ENCODE peak calls at places on chromosome X, in eight cellular contexts. J is WERI-Rb-1, N is AG04450, B is SJSA1, C is GM23248, P is endodermal cell, K is cardiac muscle cell, R is PC-3. Z is an unnamed sample.

GRCh38 chrX:16695079-16695676 is 17.3 kb downstream of the CTPS2 start:
- DNase-seq in J (peak), N (no peak), K (peak), B (peak), C (peak), R (peak), P (peak), Z (peak)

GRCh38 chrX:19670854-19671620 is 155.7 kb upstream of the MAP3K15 start:
- DNase-seq in P (peak), N (peak), J (no peak), K (peak), B (peak), C (peak), R (peak), Z (no peak)

GRCh38 chrX:42378857-42379256 is 399.1 kb downstream of the PPP1R2C start:
- DNase-seq in P (no peak), C (no peak), K (no peak), B (no peak), J (no peak), N (no peak), R (no peak), Z (no peak)

GRCh38 chrX:70436380-70436779 is 8.3 kb upstream of the DLG3 start:
- DNase-seq in C (peak), N (no peak), P (peak), J (peak), B (no peak), R (no peak), K (peak), Z (peak)

GRCh38 chrX:2576793-2577192 is 76.0 kb upstream of the DHRSX start:
- DNase-seq in R (peak), K (no peak), J (no peak), N (no peak), P (no peak), B (peak), C (peak), Z (no peak)

GRCh38 chrX:103063191-103063845 is 653 bp downstream of the BEX1 start:
- DNase-seq in B (no peak), N (no peak), J (peak), K (peak), R (peak), C (peak), P (peak), Z (no peak)

GRCh38 chrX:120517936-120518335 is 42.8 kb downstream of the CUL4B start:
- DNase-seq in C (peak), N (peak), R (peak), B (peak), K (peak), J (no peak), P (no peak), Z (no peak)

GRCh38 chrX:69015156-69015555 is 150.1 kb downstream of the PJA1 start:
- DNase-seq in B (no peak), K (no peak), N (no peak), J (no peak), C (no peak), R (no peak), P (peak), Z (no peak)

GRCh38 chrX:22760513-22761057 is 239.2 kb upstream of the DDX53 start:
- DNase-seq in R (no peak), N (no peak), J (no peak), P (no peak), C (no peak), K (no peak), B (no peak), Z (no peak)

GRCh38 chrX:46125139-46125538 is 420.1 kb downstream of the ZNF674 start:
- DNase-seq in P (no peak), N (no peak), K (peak), C (peak), B (no peak), J (no peak), R (no peak), Z (no peak)

GRCh38 chrX:67585401-67585800 is 41.6 kb downstream of the AR start:
- DNase-seq in B (no peak), C (peak), P (no peak), R (no peak), J (no peak), N (no peak), K (no peak), Z (no peak)

GRCh38 chrX:99353412-99353811 is 1056.7 kb downstream of the PCDH19 start:
- DNase-seq in K (no peak), B (no peak), P (no peak), N (no peak), C (no peak), J (no peak), R (no peak), Z (no peak)

GRCh38 chrX:29926056-29926455 is 289.3 kb upstream of the MAGEB2 start:
- DNase-seq in R (no peak), P (no peak), C (no peak), B (no peak), N (no peak), J (no peak), K (no peak), Z (no peak)

GRCh38 chrX:130091976-130092522 is 18.2 kb downstream of the ELF4 start:
- DNase-seq in P (peak), K (no peak), N (no peak), B (no peak), R (no peak), C (no peak), J (peak), Z (peak)

DNA sequence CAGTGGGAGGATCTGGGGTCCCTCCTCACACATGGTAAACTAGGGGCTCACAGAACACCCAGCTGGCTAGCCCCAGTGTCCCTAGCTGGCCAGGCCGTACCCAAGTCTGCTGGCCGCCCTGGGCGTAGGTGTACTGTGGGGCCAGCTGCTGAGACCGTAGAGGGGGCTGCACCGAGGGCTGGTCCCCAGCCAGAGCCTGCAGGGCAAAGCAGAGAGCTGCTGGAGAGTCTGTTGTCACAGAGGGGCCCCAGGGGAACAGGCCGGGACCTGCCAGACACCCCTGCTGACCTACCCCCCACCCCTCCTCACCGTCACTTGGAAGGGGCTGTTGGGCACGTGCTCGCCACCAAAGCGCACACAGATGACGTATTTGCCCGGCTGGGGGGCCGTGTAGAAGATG is 19.9 kb downstream of the FLNA start:
- DNase-seq in R (no peak), N (no peak), P (no peak), B (no peak), K (no peak), C (no peak), J (no peak), Z (no peak)
- H3K27ac ChIP-seq in R (no peak), N (no peak), P (no peak), B (no peak), K (peak), C (no peak), J (no peak), Z (no peak)

GRCh38 chrX:124216396-124217124 is 115.9 kb upstream of the TEX13D start:
- DNase-seq in K (no peak), N (no peak), P (peak), J (no peak), C (no peak), B (no peak), R (no peak), Z (no peak)
- H3K27ac ChIP-seq in K (no peak), N (no peak), P (peak), J (no peak), C (no peak), B (no peak), R (peak), Z (no peak)

GRCh38 chrX:9911479-9911878 is 55.7 kb upstream of the CLDN34 start:
- DNase-seq in N (no peak), C (peak), B (peak), R (peak), K (peak), J (no peak), P (no peak), Z (no peak)

GRCh38 chrX:9912341-9912740 is 54.8 kb upstream of the CLDN34 start:
- DNase-seq in J (no peak), P (peak), C (peak), N (no peak), R (no peak), B (no peak), K (peak), Z (no peak)

GRCh38 chrX:9917861-9918260 is 49.3 kb upstream of the CLDN34 start:
- DNase-seq in J (no peak), R (no peak), K (no peak), N (no peak), P (no peak), B (no peak), C (no peak), Z (no peak)

GRCh38 chrX:9909254-9909653 is 57.9 kb upstream of the CLDN34 start:
- DNase-seq in C (no peak), N (no peak), B (no peak), J (no peak), K (no peak), R (no peak), P (no peak), Z (no peak)

DNA sequence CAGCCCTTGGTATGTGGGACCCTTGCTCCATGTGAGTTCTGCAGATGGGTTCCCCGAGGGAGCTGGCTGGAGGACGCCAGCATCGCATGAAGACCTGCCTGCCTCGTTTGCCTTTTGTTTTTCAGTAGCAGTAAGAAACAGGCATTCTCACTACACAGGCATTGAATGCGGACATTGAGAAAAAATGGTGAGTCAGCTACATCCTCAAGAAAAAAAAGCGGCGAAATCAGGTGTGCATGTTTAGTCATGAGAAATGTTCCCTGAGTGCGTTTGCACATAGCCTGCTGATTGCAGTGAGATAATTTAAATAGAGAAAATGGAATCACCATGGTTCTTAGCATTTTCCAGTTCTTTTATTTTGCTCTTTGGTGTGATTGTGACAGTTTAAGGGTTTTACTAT is 54.1 kb upstream of the CLDN34 start:
- DNase-seq in R (peak), B (no peak), K (no peak), C (peak), N (no peak), J (no peak), P (no peak), Z (no peak)
- H3K27ac ChIP-seq in R (peak), B (no peak), K (no peak), C (no peak), N (no peak), J (no peak), P (peak), Z (no peak)

GRCh38 chrX:79081895-79082512 is 62.5 kb upstream of the GPR174 start:
- DNase-seq in K (peak), N (no peak), P (no peak), R (peak), C (peak), J (no peak), B (peak), Z (peak)
- H3K27ac ChIP-seq in K (no peak), N (no peak), P (no peak), R (no peak), C (no peak), J (no peak), B (no peak), Z (no peak)

GRCh38 chrX:52138830-52139544 is 45.7 kb upstream of the MAGED4 start:
- DNase-seq in R (no peak), K (no peak), B (no peak), P (no peak), J (no peak), N (no peak), C (no peak), Z (no peak)
- H3K27ac ChIP-seq in R (no peak), K (no peak), B (no peak), P (no peak), J (no peak), N (no peak), C (no peak), Z (no peak)

DNA sequence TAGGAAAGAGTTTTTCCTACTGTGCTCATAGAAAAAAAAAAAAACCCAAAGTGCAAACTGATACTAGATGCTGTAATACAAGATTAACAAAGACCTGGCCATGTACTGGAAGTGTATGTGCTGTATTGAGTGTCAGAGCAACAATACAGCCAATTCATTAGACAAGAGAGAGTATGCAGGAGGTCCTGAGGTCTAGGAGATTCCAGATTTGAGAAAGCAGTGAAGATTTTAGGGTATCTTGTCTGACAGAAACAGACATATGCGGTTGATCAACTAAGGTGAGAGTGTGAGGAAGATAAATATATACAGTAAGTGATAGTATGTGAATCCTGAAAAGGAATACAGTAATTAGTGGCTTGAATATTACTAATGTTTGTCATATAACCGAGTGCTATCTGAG is 3.0 kb downstream of the GPR174 start:
- DNase-seq in B (no peak), C (no peak), R (no peak), N (no peak), J (no peak), K (no peak), P (no peak), Z (no peak)
- H3K27ac ChIP-seq in B (no peak), C (no peak), R (no peak), N (no peak), J (no peak), K (no peak), P (no peak), Z (no peak)

DNA sequence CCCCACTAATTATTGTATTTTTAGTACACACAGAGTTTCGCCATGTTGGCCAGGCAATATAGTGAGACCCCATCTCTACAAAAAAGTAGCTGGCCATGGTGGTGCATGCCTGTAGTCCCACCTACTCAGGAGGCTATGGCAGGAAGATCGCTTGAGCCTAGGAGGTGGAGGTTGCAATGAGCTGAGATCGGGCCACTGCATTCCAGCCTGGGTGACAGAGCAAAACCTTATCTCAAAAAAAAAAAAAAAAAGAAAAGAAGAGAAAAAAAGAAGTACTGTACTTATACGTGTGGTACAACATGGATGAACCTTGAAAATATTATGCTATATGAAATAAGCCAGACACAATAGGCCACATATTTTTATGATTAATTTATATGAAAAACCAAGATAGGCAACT is 9.9 kb upstream of the WDR45 start:
- DNase-seq in R (no peak), J (no peak), P (no peak), B (no peak), C (no peak), K (no peak), N (no peak), Z (no peak)
- H3K27ac ChIP-seq in R (no peak), J (no peak), P (no peak), B (no peak), C (no peak), K (no peak), N (no peak), Z (no peak)

DNA sequence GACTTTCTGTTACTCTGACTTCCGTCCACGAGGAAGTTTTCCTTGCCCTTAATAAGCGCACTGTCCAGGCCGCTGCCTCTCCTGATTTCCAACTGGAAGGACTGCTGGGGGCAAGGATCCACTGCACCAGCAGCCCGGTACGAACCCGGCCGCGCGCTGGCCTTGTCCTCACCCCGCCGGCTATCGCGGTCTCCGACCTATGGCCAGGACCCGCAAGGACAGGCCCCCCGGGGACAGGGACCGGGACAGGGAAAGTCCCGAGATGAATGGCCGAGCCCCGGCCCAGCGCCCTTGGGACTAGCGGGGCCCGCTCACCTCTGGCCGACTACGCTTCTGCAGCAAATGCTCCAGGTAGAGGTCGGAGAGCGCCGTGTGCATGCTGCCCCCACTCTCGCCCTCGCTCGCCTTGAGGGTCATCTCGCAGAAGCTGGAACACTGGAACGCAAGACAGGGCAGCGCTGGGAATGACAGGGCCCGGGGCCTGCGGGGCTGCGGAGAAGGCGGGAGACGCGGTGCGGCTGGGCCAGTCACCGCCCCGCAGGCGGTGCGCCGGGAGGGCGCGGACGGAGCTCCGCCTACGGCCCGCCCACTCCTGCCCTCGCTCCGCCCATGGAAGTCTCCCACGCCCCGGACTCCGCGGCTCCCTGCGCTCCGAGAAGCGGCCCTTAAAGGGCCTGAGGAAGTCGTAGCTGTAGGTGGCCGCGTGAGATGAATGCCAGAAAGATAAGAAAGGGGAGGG is at the start of gene MPP1:
- DNase-seq in N (peak), K (peak), C (peak), J (peak), P (peak), B (peak), R (peak), Z (peak)
- H3K27ac ChIP-seq in N (peak), K (peak), C (peak), J (peak), P (no peak), B (no peak), R (no peak), Z (no peak)

GRCh38 chrX:154380153-154380552 is 1.1 kb downstream of the EMD start:
- DNase-seq in K (peak), C (peak), B (no peak), N (no peak), P (no peak), R (no peak), J (no peak), Z (no peak)
- H3K27ac ChIP-seq in K (peak), C (peak), B (peak), N (peak), P (no peak), R (peak), J (peak), Z (no peak)

GRCh38 chrX:115372026-115372610 is 82.6 kb downstream of the LUZP4 start:
- DNase-seq in B (peak), P (peak), R (peak), K (peak), N (no peak), C (peak), J (no peak), Z (no peak)
- H3K27ac ChIP-seq in B (peak), P (peak), R (peak), K (peak), N (no peak), C (peak), J (no peak), Z (no peak)

Z was measured in Karpas-422.